ENCODE peak calls at places on chromosomes 6 and 20, in six cellular contexts. S is left ventricle myocardium inferior; B is tibial nerve; V is CD4-positive, alpha-beta memory T cell; G is CD8-positive, alpha-beta memory T cell; P is OCI-LY7. D is an unnamed sample. For H3K36me3, the result is how much of the 10 kb centered on the place peaks cover.

GRCh38 chr20:37543828-37544227 is 16.2 kb upstream of the BLCAP start:
- DNase-seq in P (no peak), B (no peak), S (no peak), G (no peak), V (no peak), D (peak)

GRCh38 chr6:110185879-110186278 is 5.7 kb downstream of the CDC40 start:
- DNase-seq in S (no peak), P (no peak), V (no peak), G (no peak), B (no peak), D (no peak)

GRCh38 chr6:26311385-26312095 is 53.5 kb upstream of the BTN3A2 start:
- DNase-seq in G (peak), P (peak), B (no peak), S (no peak), V (peak), D (peak)

GRCh38 chr6:129749749-129750120 is 39.8 kb upstream of the ARHGAP18 start:
- DNase-seq in S (no peak), V (peak), G (peak), P (peak), B (no peak), D (peak)

GRCh38 chr6:22569281-22570184 is at the start of gene HDGFL1:
- DNase-seq in P (no peak), V (no peak), S (no peak), B (no peak), G (no peak), D (no peak)

GRCh38 chr6:35568967-35569606 is 56.4 kb upstream of the TULP1 start:
- DNase-seq in P (peak), V (no peak), B (peak), G (no peak), S (peak), D (no peak)

GRCh38 chr6:123042412-123042811 is 46.4 kb downstream of the CLVS2 start:
- DNase-seq in V (no peak), G (no peak), S (no peak), B (no peak), P (no peak), D (no peak)

GRCh38 chr6:87483929-87484328 is 11.2 kb downstream of the SLC35A1 start:
- DNase-seq in B (no peak), V (no peak), G (no peak), P (peak), S (no peak), D (peak)

GRCh38 chr6:4687989-4688947 is 87.9 kb upstream of the CDYL start:
- DNase-seq in B (no peak), V (no peak), S (no peak), P (no peak), G (no peak), D (peak)

GRCh38 chr6:62652692-62653328 is 366.8 kb upstream of the KHDRBS2 start:
- DNase-seq in S (no peak), V (no peak), G (no peak), B (no peak), P (peak), D (no peak)

GRCh38 chr20:50278377-50278683 is 87.7 kb downstream of the CEBPB start:
- DNase-seq in G (no peak), P (no peak), B (no peak), V (no peak), S (no peak), D (no peak)

GRCh38 chr6:2563635-2564034 is 187.1 kb downstream of the MYLK4 start:
- DNase-seq in B (no peak), S (no peak), G (no peak), P (no peak), V (no peak), D (peak)

DNA sequence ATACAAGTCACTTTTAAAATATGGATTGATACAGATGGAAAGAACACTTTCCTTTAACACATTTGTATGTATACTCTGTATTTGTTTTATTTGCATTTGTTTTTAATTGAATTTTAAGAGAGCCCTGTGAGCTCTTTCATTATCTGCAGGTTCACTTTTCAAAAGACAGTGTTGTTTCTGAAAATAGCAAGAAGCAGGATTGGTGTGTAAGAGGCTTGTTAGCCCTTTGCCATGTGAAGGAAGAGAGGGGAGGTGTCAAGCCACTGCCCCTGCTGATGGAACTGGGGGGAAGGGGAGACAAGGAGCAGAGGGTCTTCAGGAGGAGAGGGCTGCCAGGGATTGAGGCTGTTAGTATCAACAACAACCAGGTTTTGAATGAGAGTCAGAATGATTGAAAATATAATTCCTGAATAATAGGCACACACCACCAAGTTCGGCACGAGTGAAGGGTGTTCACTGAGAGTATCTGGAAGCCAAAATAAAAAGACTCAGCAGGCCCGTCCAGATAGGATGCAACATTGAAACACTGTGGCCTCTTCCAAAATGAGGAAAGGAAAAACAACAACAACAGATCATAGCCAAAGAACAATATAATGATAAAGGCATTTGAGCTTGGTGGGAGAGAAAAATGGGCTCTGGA is 12.6 kb upstream of the PBOV1 start:
- DNase-seq in P (no peak), S (no peak), G (no peak), B (no peak), V (no peak), D (no peak)
- H3K36me3 ChIP-seq in P (under half), S (under half), G (under half), B (under half), V (under half), D (under half)

GRCh38 chr20:25269833-25270170 is 21.9 kb downstream of the PYGB start:
- DNase-seq in V (no peak), G (no peak), B (no peak), P (no peak), S (peak), D (no peak)
- H3K36me3 ChIP-seq in V (under half), G (under half), B (under half), P (under half), S (half or more), D (half or more)

DNA sequence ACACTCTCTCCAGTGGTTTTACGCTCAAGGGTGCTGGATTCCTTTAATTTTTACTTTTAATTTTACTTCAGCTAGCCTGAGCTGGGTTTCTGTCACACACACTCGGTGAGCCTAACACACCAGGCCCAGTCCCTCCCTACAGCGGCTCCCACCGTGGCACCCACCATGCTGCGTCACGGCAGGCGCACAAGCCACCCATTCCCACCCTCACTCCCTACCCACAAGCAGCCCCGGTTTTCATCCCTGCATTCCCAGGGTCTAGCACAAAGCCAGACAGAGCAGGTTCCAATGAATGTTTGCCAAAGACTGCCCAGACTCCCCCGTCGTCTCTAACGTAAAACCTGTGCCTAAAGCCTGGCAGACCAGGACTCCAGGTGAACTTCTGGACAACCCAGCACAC is 50.3 kb downstream of the MYH7B start:
- DNase-seq in G (no peak), V (no peak), P (no peak), B (peak), S (no peak), D (no peak)
- H3K36me3 ChIP-seq in G (half or more), V (half or more), P (half or more), B (under half), S (half or more), D (half or more)

GRCh38 chr6:161091972-161092701 is 100.6 kb downstream of the MAP3K4 start:
- DNase-seq in B (no peak), G (no peak), P (no peak), S (no peak), V (no peak), D (no peak)

GRCh38 chr6:161091151-161091550 is 99.6 kb downstream of the MAP3K4 start:
- DNase-seq in V (no peak), S (no peak), G (no peak), P (no peak), B (no peak), D (no peak)

GRCh38 chr6:161085246-161085645 is 93.7 kb downstream of the MAP3K4 start:
- DNase-seq in B (no peak), G (no peak), S (no peak), V (no peak), P (no peak), D (no peak)

GRCh38 chr6:161088676-161089328 is 97.2 kb downstream of the MAP3K4 start:
- DNase-seq in S (no peak), B (no peak), G (no peak), V (no peak), P (no peak), D (no peak)
- H3K36me3 ChIP-seq in S (half or more), B (under half), G (under half), V (under half), P (half or more), D (under half)

GRCh38 chr6:20447157-20447556 is 45.5 kb downstream of the E2F3 start:
- DNase-seq in V (no peak), B (no peak), G (no peak), S (no peak), P (no peak), D (no peak)

GRCh38 chr6:20447581-20448132 is 46.0 kb downstream of the E2F3 start:
- DNase-seq in S (no peak), P (no peak), G (no peak), B (no peak), V (no peak), D (no peak)

GRCh38 chr6:20441236-20441635 is 39.6 kb downstream of the E2F3 start:
- DNase-seq in B (no peak), G (no peak), P (no peak), S (no peak), V (no peak), D (no peak)

GRCh38 chr6:20441921-20442320 is 40.2 kb downstream of the E2F3 start:
- DNase-seq in V (no peak), S (no peak), G (no peak), B (no peak), P (no peak), D (no peak)

DNA sequence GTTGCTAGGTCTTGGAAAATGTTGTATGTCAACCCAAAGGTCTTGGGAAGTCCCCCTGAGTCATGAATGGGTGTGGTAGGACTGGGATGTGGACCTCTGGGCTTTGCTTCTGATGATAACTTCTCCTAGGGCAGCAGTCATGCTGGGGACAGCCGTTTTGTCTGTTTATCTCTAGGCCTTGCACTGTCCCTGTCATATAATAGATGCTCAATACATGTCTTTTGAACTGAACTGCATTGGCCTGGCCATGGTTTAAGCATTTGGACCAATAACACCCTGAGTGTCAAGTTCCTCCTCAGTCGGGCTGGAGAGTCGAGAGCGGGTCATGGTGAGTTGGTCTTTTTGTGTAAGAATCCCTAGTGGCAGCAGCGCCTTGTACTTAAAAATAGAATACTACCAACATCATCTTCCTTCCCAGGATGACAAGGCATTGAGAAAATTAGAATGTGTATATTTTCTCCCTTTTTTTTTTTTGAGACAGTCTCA is 43.1 kb downstream of the E2F3 start:
- DNase-seq in G (no peak), P (no peak), V (no peak), S (no peak), B (no peak), D (peak)
- H3K36me3 ChIP-seq in G (under half), P (half or more), V (under half), S (under half), B (under half), D (under half)

GRCh38 chr6:127117979-127118504 is 429 bp upstream of the RSPO3 start:
- DNase-seq in P (no peak), B (no peak), V (no peak), S (no peak), G (no peak), D (no peak)

GRCh38 chr6:127114214-127114613 is 4.3 kb upstream of the RSPO3 start:
- DNase-seq in S (no peak), B (no peak), G (no peak), V (no peak), P (no peak), D (no peak)

GRCh38 chr6:127111526-127111925 is 6.9 kb upstream of the RSPO3 start:
- DNase-seq in B (no peak), S (no peak), P (no peak), G (no peak), V (no peak), D (no peak)

GRCh38 chr6:127118505-127119360 is at the start of gene RSPO3:
- DNase-seq in V (no peak), B (no peak), G (no peak), S (no peak), P (no peak), D (peak)

GRCh38 chr6:127115032-127115661 is 3.3 kb upstream of the RSPO3 start:
- DNase-seq in P (no peak), G (no peak), V (no peak), S (no peak), B (no peak), D (no peak)
- H3K36me3 ChIP-seq in P (under half), G (under half), V (under half), S (under half), B (under half), D (under half)

DNA sequence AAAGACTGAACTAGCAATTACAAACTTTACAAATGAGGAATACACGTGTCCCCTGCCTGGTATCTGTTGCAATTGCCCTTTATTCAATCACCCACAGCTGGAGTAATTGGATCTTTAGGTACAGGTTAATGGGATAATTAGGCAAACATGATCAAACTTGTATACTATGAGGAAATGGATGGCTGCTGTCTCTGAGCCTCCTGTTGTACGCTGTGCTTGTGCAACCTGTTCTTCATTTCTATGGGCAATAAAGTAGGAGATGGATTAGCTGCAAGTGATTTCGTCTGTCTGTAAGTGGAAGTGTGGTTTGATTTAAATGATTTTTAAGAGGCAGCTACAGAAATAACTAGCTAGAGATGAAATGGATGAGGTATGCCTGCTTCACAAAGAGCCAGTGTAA is 474.0 kb downstream of the RNF144B start:
- DNase-seq in G (no peak), V (no peak), B (no peak), P (no peak), S (no peak), D (no peak)
- H3K36me3 ChIP-seq in G (under half), V (under half), B (under half), P (under half), S (under half), D (under half)

GRCh38 chr20:47688385-47689381 is 96.6 kb downstream of the SULF2 start:
- DNase-seq in P (no peak), S (no peak), B (no peak), V (no peak), G (no peak), D (peak)
- H3K36me3 ChIP-seq in P (under half), S (under half), B (under half), V (under half), G (under half), D (under half)

D was measured in brain microvascular endothelial cell.